ENCODE peak calls at places on chromosomes 6 and 20, in seven cellular contexts. One of them, this sample, is unnamed.

GRCh38 chr6:66731310-66731709 is 1024.3 kb upstream of the EYS start:
- DNase-seq in OCI-LY7: no peak
- DNase-seq in NCI-H2107: no peak
- DNase-seq in NCI-H82: no peak
- DNase-seq in uterus: no peak
- DNase-seq in NAMALWA: no peak
- DNase-seq in amygdala: no peak
- DNase-seq in this sample: no peak

GRCh38 chr6:39377530-39377929 is 55.0 kb upstream of the KCNK16 start:
- DNase-seq in amygdala: peak; percentile 53
- DNase-seq in NAMALWA: peak; percentile 54
- DNase-seq in uterus: peak; percentile 64
- DNase-seq in NCI-H2107: no peak
- DNase-seq in NCI-H82: peak; percentile 75
- DNase-seq in OCI-LY7: peak; percentile 3
- DNase-seq in this sample: peak; percentile 42

GRCh38 chr20:38117635-38118034 is 47.4 kb downstream of the TGM2 start:
- DNase-seq in NCI-H2107: no peak
- DNase-seq in NAMALWA: no peak
- DNase-seq in amygdala: no peak
- DNase-seq in NCI-H82: no peak
- DNase-seq in uterus: no peak
- DNase-seq in OCI-LY7: no peak
- DNase-seq in this sample: no peak

GRCh38 chr6:21665436-21666199 is 72.1 kb downstream of the SOX4 start:
- DNase-seq in NCI-H82: no peak
- DNase-seq in NAMALWA: no peak
- DNase-seq in OCI-LY7: no peak
- DNase-seq in uterus: peak; percentile 28
- DNase-seq in NCI-H2107: no peak
- DNase-seq in amygdala: no peak
- DNase-seq in this sample: no peak

GRCh38 chr20:21936720-21937380 is 231.4 kb downstream of the PAX1 start:
- DNase-seq in NAMALWA: no peak
- DNase-seq in OCI-LY7: no peak
- DNase-seq in NCI-H2107: no peak
- DNase-seq in NCI-H82: no peak
- DNase-seq in amygdala: no peak
- DNase-seq in uterus: no peak
- DNase-seq in this sample: no peak

GRCh38 chr6:130063806-130064205 is 45.4 kb downstream of the L3MBTL3 start:
- DNase-seq in uterus: no peak
- DNase-seq in OCI-LY7: no peak
- DNase-seq in NCI-H2107: no peak
- DNase-seq in amygdala: no peak
- DNase-seq in NCI-H82: no peak
- DNase-seq in NAMALWA: no peak
- DNase-seq in this sample: no peak

GRCh38 chr20:34293119-34293518 is 10.0 kb downstream of the AHCY start:
- DNase-seq in NCI-H82: no peak
- DNase-seq in NCI-H2107: no peak
- DNase-seq in NAMALWA: no peak
- DNase-seq in uterus: no peak
- DNase-seq in OCI-LY7: no peak
- DNase-seq in amygdala: no peak
- DNase-seq in this sample: no peak

GRCh38 chr6:5763871-5764270 is 242.9 kb downstream of the NRN1 start:
- DNase-seq in amygdala: no peak
- DNase-seq in NAMALWA: peak; percentile 49
- DNase-seq in NCI-H2107: no peak
- DNase-seq in NCI-H82: peak; percentile 22
- DNase-seq in uterus: no peak
- DNase-seq in OCI-LY7: peak; percentile 36
- DNase-seq in this sample: no peak

GRCh38 chr20:58212636-58213035 is 15.8 kb downstream of the ANKRD60 start:
- DNase-seq in NCI-H82: peak; percentile 51
- DNase-seq in OCI-LY7: no peak
- DNase-seq in NCI-H2107: no peak
- DNase-seq in NAMALWA: no peak
- DNase-seq in uterus: no peak
- DNase-seq in amygdala: no peak
- DNase-seq in this sample: no peak

GRCh38 chr20:17674722-17675518 is 7.1 kb downstream of the RRBP1 start:
- DNase-seq in NCI-H2107: no peak
- DNase-seq in NCI-H82: no peak
- DNase-seq in uterus: no peak
- DNase-seq in NAMALWA: no peak
- DNase-seq in OCI-LY7: no peak
- DNase-seq in amygdala: no peak
- DNase-seq in this sample: no peak

GRCh38 chr6:135866445-135867143 is 15.1 kb downstream of the PDE7B start:
- DNase-seq in amygdala: no peak
- DNase-seq in OCI-LY7: no peak
- DNase-seq in NCI-H2107: no peak
- DNase-seq in NAMALWA: no peak
- DNase-seq in NCI-H82: no peak
- DNase-seq in uterus: no peak
- DNase-seq in this sample: no peak

GRCh38 chr20:3603108-3603507 is 60.1 kb downstream of the GFRA4 start:
- DNase-seq in uterus: no peak
- DNase-seq in NCI-H82: peak; percentile 13
- DNase-seq in NAMALWA: no peak
- DNase-seq in amygdala: no peak
- DNase-seq in OCI-LY7: no peak
- DNase-seq in NCI-H2107: no peak
- DNase-seq in this sample: no peak

GRCh38 chr6:16511723-16512584 is 249.3 kb downstream of the ATXN1 start:
- DNase-seq in NCI-H82: no peak
- DNase-seq in amygdala: no peak
- DNase-seq in OCI-LY7: no peak
- DNase-seq in NCI-H2107: no peak
- DNase-seq in NAMALWA: peak; percentile 32
- DNase-seq in uterus: no peak
- DNase-seq in this sample: no peak

GRCh38 chr6:113732384-113732966 is 124.7 kb upstream of the MARCKS start:
- DNase-seq in NCI-H2107: peak; percentile 40
- DNase-seq in OCI-LY7: no peak
- DNase-seq in amygdala: peak; percentile 11
- DNase-seq in NCI-H82: peak; percentile 86
- DNase-seq in NAMALWA: no peak
- DNase-seq in uterus: peak; percentile 22
- DNase-seq in this sample: peak; percentile 50